ENCODE peak calls at places on chromosome 17, in nine cellular contexts. J is stimulated activated CD4-positive, alpha-beta T cell treated with anti-CD3 and anti-CD28 coated beads, Interleukin-1b, Interleukin-23, amount 100 ng/mL, for 1 hour; U is activated T-cell treated with anti-CD3 and anti-CD28 coated beads, Interleukin-2, amount 50 U/mL, for 24 hours; D is iPS-NIHi11; G is tibial nerve; H is KG1; B is ascending aorta; L is lung; V is activated CD4-positive, CD25-positive, alpha-beta regulatory T cell. W is an unnamed sample.

GRCh38 chr17:33469911-33470310 is 176.8 kb upstream of the ASIC2 start:
- DNase-seq in H (no peak), G (no peak), J (no peak), V (no peak), U (no peak), D (no peak), L (no peak), B (no peak), W (no peak)

GRCh38 chr17:71200597-71200996 is 920.2 kb upstream of the SOX9 start:
- DNase-seq in V (no peak), J (no peak), D (no peak), B (no peak), U (no peak), H (no peak), L (no peak), G (no peak), W (no peak)

GRCh38 chr17:50050431-50051032 is 5.4 kb upstream of the ITGA3 start:
- DNase-seq in G (no peak), B (no peak), V (no peak), U (no peak), L (no peak), H (no peak), J (no peak), D (no peak), W (no peak)

GRCh38 chr17:40430272-40431230 is 12.7 kb upstream of the IGFBP4 start:
- DNase-seq in L (no peak), V (no peak), H (no peak), D (no peak), J (no peak), U (peak), G (no peak), B (no peak), W (no peak)

GRCh38 chr17:32298721-32299578 is 33.3 kb downstream of the RHBDL3 start:
- DNase-seq in G (no peak), B (no peak), J (no peak), H (no peak), V (no peak), U (no peak), D (peak), L (no peak), W (no peak)

GRCh38 chr17:56947741-56948140 is 13.1 kb downstream of the COIL start:
- DNase-seq in L (no peak), U (no peak), D (no peak), G (no peak), H (no peak), V (no peak), B (no peak), J (no peak), W (no peak)

GRCh38 chr17:38601539-38602351 is 4.0 kb downstream of the SRCIN1 start:
- DNase-seq in G (no peak), U (no peak), L (no peak), J (no peak), D (no peak), H (no peak), V (no peak), B (no peak), W (no peak)

GRCh38 chr17:76752006-76752405 is 14.1 kb downstream of the MFSD11 start:
- DNase-seq in B (no peak), V (no peak), J (no peak), G (no peak), L (no peak), U (no peak), D (no peak), H (no peak), W (no peak)

GRCh38 chr17:44794699-44795413 is 35.2 kb downstream of the GJC1 start:
- DNase-seq in D (no peak), V (no peak), H (peak), G (no peak), B (no peak), U (no peak), J (no peak), L (no peak), W (peak)

W was measured in GOT3.